ENCODE peak calls at places on chromosomes 12 and 14, in six cellular contexts. One of them, this sample, is unnamed.

GRCh38 chr14:105483300-105484068 is 3.2 kb upstream of the CRIP1 start:
- DNase-seq in astrocyte of the cerebellum: no peak
- DNase-seq in fibroblast of the aortic adventitia: no peak
- DNase-seq in WTC11: no peak
- DNase-seq in NCI-H748 treated with DMSO at 0.1 percent for 48 hours: no peak
- DNase-seq in activated T-helper 1 cell treated with anti-CD3 and anti-CD28 coated beads, Interleukin-2, amount 50 U/mL, for 16 hours: no peak
- DNase-seq in this sample: no peak

GRCh38 chr12:76242813-76243540 is 105.2 kb downstream of the BBS10 start:
- DNase-seq in astrocyte of the cerebellum: no peak
- DNase-seq in fibroblast of the aortic adventitia: peak; percentile 67
- DNase-seq in WTC11: no peak
- DNase-seq in NCI-H748 treated with DMSO at 0.1 percent for 48 hours: no peak
- DNase-seq in activated T-helper 1 cell treated with anti-CD3 and anti-CD28 coated beads, Interleukin-2, amount 50 U/mL, for 16 hours: no peak
- DNase-seq in this sample: no peak

GRCh38 chr14:57962293-57962996 is 96.6 kb upstream of the SLC35F4 start:
- DNase-seq in astrocyte of the cerebellum: no peak
- DNase-seq in fibroblast of the aortic adventitia: no peak
- DNase-seq in WTC11: peak; percentile 81
- DNase-seq in NCI-H748 treated with DMSO at 0.1 percent for 48 hours: no peak
- DNase-seq in activated T-helper 1 cell treated with anti-CD3 and anti-CD28 coated beads, Interleukin-2, amount 50 U/mL, for 16 hours: no peak
- DNase-seq in this sample: no peak

GRCh38 chr12:42238240-42239140 is at the start of gene YAF2:
- DNase-seq in astrocyte of the cerebellum: peak; percentile 55
- DNase-seq in fibroblast of the aortic adventitia: peak; percentile 80
- DNase-seq in WTC11: peak; percentile 79
- DNase-seq in NCI-H748 treated with DMSO at 0.1 percent for 48 hours: peak; percentile 81
- DNase-seq in activated T-helper 1 cell treated with anti-CD3 and anti-CD28 coated beads, Interleukin-2, amount 50 U/mL, for 16 hours: peak; percentile 68
- DNase-seq in this sample: peak; percentile 83

GRCh38 chr14:94643316-94644101 is 31.3 kb downstream of the SERPINA3 start:
- DNase-seq in astrocyte of the cerebellum: no peak
- DNase-seq in fibroblast of the aortic adventitia: no peak
- DNase-seq in WTC11: no peak
- DNase-seq in NCI-H748 treated with DMSO at 0.1 percent for 48 hours: no peak
- DNase-seq in activated T-helper 1 cell treated with anti-CD3 and anti-CD28 coated beads, Interleukin-2, amount 50 U/mL, for 16 hours: no peak
- DNase-seq in this sample: no peak

GRCh38 chr14:55973285-55973800 is 144.9 kb upstream of the PELI2 start:
- DNase-seq in astrocyte of the cerebellum: no peak
- DNase-seq in fibroblast of the aortic adventitia: no peak
- DNase-seq in WTC11: no peak
- DNase-seq in NCI-H748 treated with DMSO at 0.1 percent for 48 hours: no peak
- DNase-seq in activated T-helper 1 cell treated with anti-CD3 and anti-CD28 coated beads, Interleukin-2, amount 50 U/mL, for 16 hours: no peak
- DNase-seq in this sample: no peak

GRCh38 chr12:55716582-55717396 is 943 bp downstream of the BLOC1S1 start:
- DNase-seq in astrocyte of the cerebellum: no peak
- DNase-seq in fibroblast of the aortic adventitia: no peak
- DNase-seq in WTC11: no peak
- DNase-seq in NCI-H748 treated with DMSO at 0.1 percent for 48 hours: peak; percentile 51
- DNase-seq in activated T-helper 1 cell treated with anti-CD3 and anti-CD28 coated beads, Interleukin-2, amount 50 U/mL, for 16 hours: no peak
- DNase-seq in this sample: no peak

GRCh38 chr14:90091393-90091792 is 29.6 kb downstream of the KCNK13 start:
- DNase-seq in astrocyte of the cerebellum: peak; percentile 90
- DNase-seq in fibroblast of the aortic adventitia: peak; percentile 80
- DNase-seq in WTC11: no peak
- DNase-seq in NCI-H748 treated with DMSO at 0.1 percent for 48 hours: no peak
- DNase-seq in activated T-helper 1 cell treated with anti-CD3 and anti-CD28 coated beads, Interleukin-2, amount 50 U/mL, for 16 hours: no peak
- DNase-seq in this sample: peak; percentile 79

GRCh38 chr14:91918159-91918883 is 29.2 kb downstream of the FBLN5 start:
- DNase-seq in astrocyte of the cerebellum: no peak
- DNase-seq in fibroblast of the aortic adventitia: peak; percentile 23
- DNase-seq in WTC11: no peak
- DNase-seq in NCI-H748 treated with DMSO at 0.1 percent for 48 hours: no peak
- DNase-seq in activated T-helper 1 cell treated with anti-CD3 and anti-CD28 coated beads, Interleukin-2, amount 50 U/mL, for 16 hours: no peak
- DNase-seq in this sample: no peak

GRCh38 chr14:56205906-56206305 is 87.7 kb downstream of the PELI2 start:
- DNase-seq in astrocyte of the cerebellum: no peak
- DNase-seq in fibroblast of the aortic adventitia: no peak
- DNase-seq in WTC11: no peak
- DNase-seq in NCI-H748 treated with DMSO at 0.1 percent for 48 hours: no peak
- DNase-seq in activated T-helper 1 cell treated with anti-CD3 and anti-CD28 coated beads, Interleukin-2, amount 50 U/mL, for 16 hours: no peak
- DNase-seq in this sample: peak; percentile 86

This sample was measured in NCI-H1105 treated with DMSO at 0.1 percent for 48 hours.